ENCODE peak calls at places on chromosomes 2 and 18, in six cellular contexts. J is GM12878, P is H1, O is HepG2, S is K562, E is SK-N-SH. Z is an unnamed sample.

GRCh38 chr2:134782792-134783191 is 55.6 kb upstream of the ACMSD start:
- DNase-seq in S (no peak), P (no peak), J (no peak), E (peak; percentile 55), O (peak; percentile 73), Z (peak; percentile 34)

GRCh38 chr2:113720167-113720566 is 36.3 kb downstream of the SLC35F5 start:
- DNase-seq in O (peak; percentile 19), P (no peak), J (no peak), S (no peak), E (peak; percentile 28), Z (no peak)

GRCh38 chr2:96690306-96691021 is 47.9 kb downstream of the FER1L5 start:
- DNase-seq in E (no peak), P (no peak), O (no peak), J (no peak), S (no peak), Z (no peak)

GRCh38 chr2:64837925-64838641 is 151.1 kb upstream of the SLC1A4 start:
- DNase-seq in J (no peak), S (no peak), E (no peak), P (no peak), O (no peak), Z (peak; percentile 66)

GRCh38 chr2:15931514-15931870 is 8.9 kb upstream of the MYCN start:
- DNase-seq in J (no peak), P (no peak), O (no peak), E (no peak), S (no peak), Z (no peak)

GRCh38 chr2:173763641-173764040 is 201.5 kb downstream of the SP3 start:
- DNase-seq in J (no peak), P (no peak), E (no peak), S (no peak), O (no peak), Z (no peak)

GRCh38 chr18:53796042-53796729 is 428.3 kb downstream of the MBD2 start:
- DNase-seq in P (no peak), S (no peak), J (no peak), E (no peak), O (peak; percentile 1), Z (no peak)

GRCh38 chr18:79156330-79156729 is 87.1 kb downstream of the ATP9B start:
- DNase-seq in E (no peak), J (no peak), S (no peak), O (no peak), P (no peak), Z (no peak)

GRCh38 chr2:52862801-52863200 is 904.8 kb upstream of the CHAC2 start:
- DNase-seq in E (no peak), O (no peak), S (no peak), J (no peak), P (no peak), Z (peak; percentile 8)

GRCh38 chr2:201909348-201909747 is 103.0 kb downstream of the CDK15 start:
- DNase-seq in O (no peak), E (no peak), J (no peak), P (no peak), S (no peak), Z (no peak)

GRCh38 chr2:182587831-182588230 is 128.2 kb upstream of the DNAJC10 start:
- DNase-seq in S (no peak), E (no peak), P (no peak), O (no peak), J (no peak), Z (no peak)

GRCh38 chr2:240557808-240558207 is at the start of gene ANKMY1:
- DNase-seq in J (no peak), O (no peak), E (peak; percentile 97), P (no peak), S (no peak), Z (no peak)

GRCh38 chr2:240555541-240556250 is 2.1 kb downstream of the ANKMY1 start:
- DNase-seq in P (no peak), O (no peak), J (no peak), E (no peak), S (no peak), Z (no peak)

GRCh38 chr2:240557101-240557751 is 562 bp downstream of the ANKMY1 start:
- DNase-seq in J (no peak), O (no peak), P (no peak), E (no peak), S (no peak), Z (no peak)

GRCh38 chr2:240554767-240555493 is 2.9 kb downstream of the ANKMY1 start:
- DNase-seq in J (no peak), E (no peak), O (no peak), S (no peak), P (no peak), Z (no peak)

GRCh38 chr2:240556553-240557100 is 1.2 kb downstream of the ANKMY1 start:
- DNase-seq in J (no peak), E (peak; percentile 70), O (peak; percentile 57), P (no peak), S (peak; percentile 67), Z (no peak)
- TF ChIP-seq YY1 in J (peak; percentile 67), E (no peak), O (peak; percentile 15), P (peak; percentile 21), S (no peak), Z (no peak)

DNA sequence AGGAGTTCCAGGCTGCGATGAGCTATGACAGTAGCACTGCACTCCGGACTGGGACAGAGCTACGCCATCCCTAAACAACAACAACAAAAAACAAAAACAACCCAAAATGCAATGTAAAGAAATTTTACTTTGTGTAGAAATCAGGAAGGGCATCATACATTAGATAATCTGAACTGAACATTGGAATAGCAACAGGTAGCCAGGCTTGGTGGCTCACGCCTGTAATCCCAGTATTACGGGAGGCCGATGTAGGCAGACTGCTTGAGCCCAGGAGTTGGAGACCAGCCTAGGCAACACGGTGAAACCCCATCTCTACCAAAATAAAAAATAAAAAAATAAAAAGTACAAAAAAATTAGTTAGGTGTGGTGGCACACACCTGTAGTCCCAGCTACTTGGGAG is 2.1 kb upstream of the PNO1 start:
- DNase-seq in S (no peak), O (no peak), J (no peak), E (no peak), P (no peak), Z (no peak)
- H3K9ac ChIP-seq in S (no peak overlapping the region), O (peak overlapping the region; percentile 4), J (no peak overlapping the region), E (no peak overlapping the region), P (no peak overlapping the region), Z (no peak overlapping the region)

DNA sequence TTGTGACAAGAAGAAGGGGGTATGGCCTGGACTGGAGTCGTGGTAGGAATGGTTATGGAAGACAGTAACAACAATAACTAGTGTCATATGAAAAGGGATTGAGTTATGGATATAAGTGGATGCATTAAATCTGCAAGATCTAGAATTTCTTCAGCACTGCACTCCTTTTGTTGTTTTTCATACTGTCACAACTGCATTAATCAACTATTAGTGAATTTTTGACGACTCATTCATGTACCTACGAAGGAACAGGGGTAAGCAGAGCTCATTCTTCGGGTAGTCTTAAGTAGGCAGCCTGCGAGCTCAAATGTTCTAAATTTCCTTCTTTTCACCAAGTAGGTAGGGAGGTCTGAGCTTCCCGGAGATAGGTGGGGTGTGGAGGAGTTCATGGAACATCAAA is 109.7 kb upstream of the UPP2 start:
- DNase-seq in P (no peak), S (no peak), E (no peak), O (no peak), J (no peak), Z (no peak)
- H3K27ac ChIP-seq in P (no peak overlapping the region), S (no peak overlapping the region), E (no peak overlapping the region), O (no peak overlapping the region), J (no peak overlapping the region), Z (no peak overlapping the region)

DNA sequence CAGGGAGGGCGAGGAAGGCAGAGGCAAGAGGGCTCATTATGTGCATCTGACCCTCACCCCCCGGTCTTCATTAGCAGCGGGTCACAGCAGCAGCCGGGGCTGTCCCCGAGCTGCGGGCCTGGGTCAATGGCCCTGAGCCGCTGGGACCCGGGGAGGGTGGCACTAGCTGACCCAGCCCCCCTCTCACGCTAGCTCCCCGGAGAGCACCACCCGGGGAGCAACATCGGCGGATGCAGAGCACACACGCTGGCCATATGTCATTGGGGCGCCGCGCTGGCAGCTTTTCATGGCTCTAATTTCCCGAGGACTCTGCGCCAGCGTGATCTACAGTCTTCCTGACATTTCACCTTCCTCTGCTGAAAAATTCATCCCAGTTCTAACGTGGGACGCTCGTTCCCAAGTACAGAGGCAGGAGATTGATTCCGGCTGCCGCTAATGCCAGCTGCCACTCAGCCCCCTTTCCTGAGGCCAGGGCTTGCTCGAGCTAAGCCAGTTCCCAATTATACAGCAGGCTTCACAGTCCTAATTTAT is 63.7 kb downstream of the EIPR1 start:
- DNase-seq in J (no peak), P (no peak), O (no peak), S (no peak), E (peak; percentile 91), Z (no peak)
- TF ChIP-seq YY1 in J (no peak), P (no peak), O (no peak), S (no peak), E (no peak), Z (no peak)

Z was measured in HCT116.